ENCODE peak calls at places on chromosome 2, in four cellular contexts. L, K, A and T are unnamed samples.

GRCh38 chr2:181264016-181264415 is 193.2 kb upstream of the ITGA4 start:
- DNase-seq in L (no peak), K (no peak), A (peak; percentile 37), T (peak; percentile 35)

GRCh38 chr2:71614976-71615768 is 161.8 kb downstream of the DYSF start:
- DNase-seq in L (peak; percentile 85), K (no peak), A (peak; percentile 58), T (no peak)

GRCh38 chr2:84781942-84782716 is 98.8 kb downstream of the TRABD2A start:
- DNase-seq in L (no peak), K (no peak), A (no peak), T (peak; percentile 42)

GRCh38 chr2:15337996-15338666 is 223.0 kb downstream of the NBAS start:
- DNase-seq in L (no peak), K (no peak), A (no peak), T (peak; percentile 37)

GRCh38 chr2:46320141-46320567 is 22.9 kb downstream of the EPAS1 start:
- DNase-seq in L (no peak), K (peak; percentile 38), A (no peak), T (no peak)

GRCh38 chr2:219914577-219914976 is 287.1 kb downstream of the SLC4A3 start:
- DNase-seq in L (no peak), K (no peak), A (no peak), T (no peak)

GRCh38 chr2:236938126-236938525 is 147.6 kb upstream of the COPS8 start:
- DNase-seq in L (no peak), K (no peak), A (no peak), T (no peak)

GRCh38 chr2:119683717-119684443 is 4.9 kb downstream of the TMEM177 start:
- DNase-seq in L (peak; percentile 23), K (no peak), A (peak; percentile 63), T (peak; percentile 82)

GRCh38 chr2:69159988-69160387 is 147.0 kb downstream of the ANTXR1 start:
- DNase-seq in L (no peak), K (no peak), A (no peak), T (no peak)

GRCh38 chr2:120570001-120570400 is 165.7 kb upstream of the GLI2 start:
- DNase-seq in L (no peak), K (no peak), A (no peak), T (no peak)

GRCh38 chr2:122596541-122596940 is 841.1 kb downstream of the TSN start:
- DNase-seq in L (no peak), K (no peak), A (no peak), T (no peak)

GRCh38 chr2:99636432-99637034 is 146.7 kb upstream of the REV1 start:
- DNase-seq in L (peak; percentile 55), K (no peak), A (no peak), T (no peak)

GRCh38 chr2:134056226-134056625 is 197.6 kb upstream of the MGAT5 start:
- DNase-seq in L (no peak), K (no peak), A (no peak), T (no peak)

GRCh38 chr2:71674158-71674807 is 220.9 kb downstream of the DYSF start:
- DNase-seq in L (no peak), K (no peak), A (no peak), T (no peak)

GRCh38 chr2:109166811-109167210 is 37.8 kb downstream of the SH3RF3 start:
- DNase-seq in L (peak; percentile 65), K (no peak), A (no peak), T (no peak)

GRCh38 chr2:201246280-201246679 is 14.1 kb upstream of the CASP8 start:
- DNase-seq in L (no peak), K (no peak), A (no peak), T (no peak)

GRCh38 chr2:147989102-147989501 is 31.4 kb downstream of the ORC4 start:
- DNase-seq in L (no peak), K (no peak), A (no peak), T (no peak)

GRCh38 chr2:157468931-157469708 is 25.2 kb upstream of the CYTIP start:
- DNase-seq in L (peak; percentile 72), K (no peak), A (peak; percentile 20), T (peak; percentile 34)

GRCh38 chr2:207223051-207223450 is 57.3 kb upstream of the KLF7 start:
- DNase-seq in L (peak; percentile 25), K (no peak), A (peak; percentile 65), T (peak; percentile 49)

GRCh38 chr2:163467206-163467605 is 268.6 kb downstream of the FIGN start:
- DNase-seq in L (no peak), K (no peak), A (peak; percentile 54), T (no peak)

GRCh38 chr2:237073552-237073951 is 12.1 kb upstream of the COPS8 start:
- DNase-seq in L (peak; percentile 82), K (no peak), A (peak; percentile 60), T (peak; percentile 3)

GRCh38 chr2:18387479-18388206 is 172.8 kb downstream of the RDH14 start:
- DNase-seq in L (peak; percentile 82), K (peak; percentile 48), A (peak; percentile 85), T (peak; percentile 79)

GRCh38 chr2:74735009-74735408 is 81.0 kb downstream of the SEMA4F start:
- DNase-seq in L (no peak), K (no peak), A (no peak), T (peak; percentile 19)

GRCh38 chr2:119753041-119753929 is 6.4 kb upstream of the PTPN4 start:
- DNase-seq in L (peak; percentile 54), K (peak; percentile 25), A (peak; percentile 62), T (peak; percentile 49)

GRCh38 chr2:30738141-30738911 is 68.9 kb downstream of the CAPN13 start:
- DNase-seq in L (no peak), K (no peak), A (no peak), T (no peak)

GRCh38 chr2:109545828-109546713 is 67.7 kb downstream of the SEPTIN10 start:
- DNase-seq in L (peak; percentile 73), K (no peak), A (peak; percentile 84), T (peak; percentile 46)

GRCh38 chr2:163681765-163682164 is 54.0 kb downstream of the FIGN start:
- DNase-seq in L (peak; percentile 54), K (no peak), A (peak; percentile 64), T (no peak)